ENCODE peak calls at places on chromosomes 6 and 20, in six cellular contexts. Y, P, G, N, K and Z are unnamed samples.

GRCh38 chr6:90631046-90631445 is 44.2 kb upstream of the MAP3K7 start:
- DNase-seq in Y (no peak), P (no peak), G (no peak), N (no peak), K (no peak), Z (no peak)

GRCh38 chr6:32082951-32083350 is 26.2 kb downstream of the TNXB start:
- DNase-seq in Y (peak; percentile 80), P (peak; percentile 34), G (no peak), N (no peak), K (no peak), Z (no peak)

GRCh38 chr6:132830236-132830799 is 15.9 kb downstream of the RPS12 start:
- DNase-seq in Y (no peak), P (no peak), G (no peak), N (peak; percentile 57), K (no peak), Z (no peak)

GRCh38 chr20:35409542-35409941 is 2.2 kb downstream of the UQCC1 start:
- DNase-seq in Y (no peak), P (no peak), G (no peak), N (no peak), K (no peak), Z (no peak)

GRCh38 chr6:86723131-86723530 is 214.2 kb upstream of the HTR1E start:
- DNase-seq in Y (no peak), P (no peak), G (no peak), N (no peak), K (no peak), Z (no peak)

GRCh38 chr6:84269947-84270733 is 42.7 kb upstream of the CEP162 start:
- DNase-seq in Y (no peak), P (no peak), G (no peak), N (no peak), K (no peak), Z (no peak)

GRCh38 chr6:107098436-107099307 is 16.6 kb downstream of the BEND3 start:
- DNase-seq in Y (no peak), P (no peak), G (no peak), N (no peak), K (no peak), Z (no peak)

GRCh38 chr6:57035549-57035948 is 10.9 kb upstream of the KIAA1586 start:
- DNase-seq in Y (no peak), P (no peak), G (no peak), N (no peak), K (no peak), Z (no peak)

GRCh38 chr6:67717281-67717680 is 917.8 kb upstream of the ADGRB3 start:
- DNase-seq in Y (no peak), P (peak; percentile 28), G (no peak), N (no peak), K (no peak), Z (no peak)

GRCh38 chr20:10427060-10427692 is 6.8 kb downstream of the MKKS start:
- DNase-seq in Y (peak; percentile 78), P (peak; percentile 45), G (no peak), N (peak; percentile 51), K (peak; percentile 37), Z (no peak)

GRCh38 chr6:29730575-29731126 is 7.4 kb downstream of the HLA-F start:
- DNase-seq in Y (no peak), P (no peak), G (no peak), N (no peak), K (no peak), Z (no peak)

GRCh38 chr20:53934421-53935352 is 135.7 kb downstream of the BCAS1 start:
- DNase-seq in Y (no peak), P (peak; percentile 40), G (no peak), N (no peak), K (no peak), Z (peak; percentile 83)

GRCh38 chr6:37319856-37320255 is 33.9 kb upstream of the RNF8 start:
- DNase-seq in Y (no peak), P (no peak), G (no peak), N (no peak), K (no peak), Z (no peak)

GRCh38 chr6:85192186-85192585 is 257.7 kb upstream of the NT5E start:
- DNase-seq in Y (no peak), P (no peak), G (no peak), N (no peak), K (no peak), Z (no peak)

GRCh38 chr6:33375143-33375649 is 16.4 kb upstream of the KIFC1 start:
- DNase-seq in Y (no peak), P (peak; percentile 86), G (no peak), N (peak; percentile 63), K (peak; percentile 84), Z (peak; percentile 71)

GRCh38 chr6:9690388-9690787 is 724.5 kb downstream of the TFAP2A start:
- DNase-seq in Y (no peak), P (no peak), G (no peak), N (no peak), K (no peak), Z (no peak)

GRCh38 chr20:21516180-21516567 is 2.3 kb upstream of the NKX2-2 start:
- DNase-seq in Y (no peak), P (no peak), G (no peak), N (no peak), K (no peak), Z (no peak)

GRCh38 chr20:10626896-10627295 is 46.9 kb downstream of the JAG1 start:
- DNase-seq in Y (no peak), P (no peak), G (no peak), N (no peak), K (no peak), Z (no peak)

GRCh38 chr6:79421707-79422484 is 115.3 kb downstream of the LCA5 start:
- DNase-seq in Y (no peak), P (no peak), G (no peak), N (peak; percentile 41), K (no peak), Z (no peak)

GRCh38 chr20:19777981-19778380 is 19.9 kb downstream of the RIN2 start:
- DNase-seq in Y (no peak), P (no peak), G (no peak), N (no peak), K (no peak), Z (no peak)

GRCh38 chr6:25981529-25982263 is 19.1 kb downstream of the TRIM38 start:
- DNase-seq in Y (no peak), P (no peak), G (no peak), N (no peak), K (no peak), Z (no peak)

GRCh38 chr6:14452567-14453527 is 335.3 kb downstream of the CD83 start:
- DNase-seq in Y (peak; percentile 74), P (no peak), G (no peak), N (no peak), K (no peak), Z (peak; percentile 16)

GRCh38 chr6:138647006-138647405 is 126.6 kb upstream of the CCDC28A start:
- DNase-seq in Y (no peak), P (no peak), G (no peak), N (no peak), K (no peak), Z (no peak)

GRCh38 chr6:136566007-136566487 is 15.8 kb upstream of the MAP7 start:
- DNase-seq in Y (peak; percentile 85), P (peak; percentile 36), G (no peak), N (no peak), K (peak; percentile 67), Z (peak; percentile 76)

GRCh38 chr6:117165921-117166499 is 99.3 kb upstream of the VGLL2 start:
- DNase-seq in Y (no peak), P (no peak), G (no peak), N (no peak), K (no peak), Z (no peak)

GRCh38 chr6:89411269-89412070 is 603 bp downstream of the RRAGD start:
- DNase-seq in Y (peak; percentile 89), P (peak; percentile 44), G (no peak), N (peak; percentile 80), K (no peak), Z (peak; percentile 65)

GRCh38 chr6:45479834-45480696 is 102.3 kb upstream of the SUPT3H start:
- DNase-seq in Y (no peak), P (peak; percentile 43), G (no peak), N (no peak), K (no peak), Z (peak; percentile 88)

GRCh38 chr6:43180985-43181384 is 1.0 kb upstream of the CUL9 start:
- DNase-seq in Y (no peak), P (no peak), G (no peak), N (no peak), K (no peak), Z (no peak)

DNA sequence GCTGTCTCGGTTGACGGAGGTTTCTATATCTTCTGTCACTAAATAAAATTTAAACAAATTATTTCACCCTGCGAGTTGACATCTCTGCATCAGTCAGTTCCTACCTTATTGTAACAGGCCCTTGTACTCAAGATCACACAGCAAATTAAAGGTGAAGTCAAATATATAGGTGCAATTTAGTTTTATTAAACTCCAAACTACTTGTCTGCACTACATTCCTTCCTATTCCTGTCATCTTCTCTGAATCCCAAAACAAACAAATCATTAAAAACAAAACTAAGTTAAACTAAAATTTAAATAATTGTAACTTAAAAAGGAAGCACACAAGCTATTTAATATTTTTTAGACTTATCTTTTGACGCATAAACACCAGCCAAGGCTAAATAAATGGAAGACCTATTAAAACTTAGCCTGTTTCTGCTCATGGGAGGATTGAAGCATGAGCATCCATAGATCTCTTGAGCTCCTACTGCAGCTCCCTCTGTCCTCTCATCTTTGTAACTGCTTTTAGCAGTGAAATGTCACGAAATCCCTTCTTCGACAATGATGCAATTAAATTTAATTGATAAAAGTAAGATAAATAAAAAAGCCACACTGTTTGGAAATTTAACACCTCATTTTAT is 1152.3 kb upstream of the GJE1 start:
- DNase-seq in Y (no peak), P (no peak), G (no peak), N (no peak), K (no peak), Z (no peak)
- H3K4me3 ChIP-seq in Y (no peak overlapping the region), P (no peak overlapping the region), G (no peak overlapping the region), N (peak overlapping the region; percentile 12), K (no peak overlapping the region), Z (no peak overlapping the region)

DNA sequence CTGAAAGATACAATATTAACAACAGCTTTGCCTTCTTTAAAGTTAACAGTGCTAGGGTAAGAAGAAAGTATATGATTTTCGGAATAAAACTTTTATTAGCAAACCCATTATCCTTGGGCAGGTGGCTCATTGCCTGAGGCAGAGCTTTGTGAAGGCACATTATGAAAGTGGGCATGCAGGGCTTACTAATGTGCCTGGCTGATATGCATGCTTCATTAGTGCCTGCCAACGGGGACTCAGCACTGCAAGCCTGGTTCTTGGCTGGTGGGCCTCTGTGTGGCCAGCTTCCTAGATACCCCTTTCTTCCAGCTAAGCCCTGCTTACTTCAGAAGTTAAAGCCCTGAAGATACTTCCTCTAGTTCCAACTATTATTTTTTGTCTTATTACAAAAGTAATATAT is 481.6 kb downstream of the ADGRB3 start:
- DNase-seq in Y (no peak), P (no peak), G (no peak), N (no peak), K (no peak), Z (no peak)
- TF ChIP-seq POLR2AphosphoS5 in Y (no peak), P (no peak), G (no peak), N (no peak), K (no peak), Z (no peak)

GRCh38 chr6:53142810-53143209 is 5.8 kb downstream of the GCM1 start:
- DNase-seq in Y (no peak), P (no peak), G (no peak), N (no peak), K (no peak), Z (no peak)
- H3K4me3 ChIP-seq in Y (no peak overlapping the region), P (no peak overlapping the region), G (no peak overlapping the region), N (no peak overlapping the region), K (no peak overlapping the region), Z (no peak overlapping the region)

GRCh38 chr20:56358600-56359211 is at the start of gene FAM210B:
- DNase-seq in Y (peak; percentile 96), P (peak; percentile 93), G (peak; percentile 73), N (peak; percentile 99), K (peak; percentile 87), Z (peak; percentile 76)
- TF ChIP-seq POLR2AphosphoS5 in Y (peak; percentile 84), P (peak; percentile 73), G (peak; percentile 66), N (peak; percentile 23), K (no peak), Z (no peak)